ENCODE peak calls at places on chromosomes 2 and 18, in ten cellular contexts. E, P, X, N, T, K, S, R, H and M are unnamed samples.

GRCh38 chr2:160075171-160075570 is 12.8 kb upstream of the PLA2R1 start:
- DNase-seq in E (peak; percentile 39), P (no peak), X (peak; percentile 91), N (no peak), T (no peak), K (peak; percentile 86), S (peak; percentile 33), R (no peak), H (no peak), M (peak; percentile 87)

GRCh38 chr2:62217980-62218379 is 22.1 kb downstream of the B3GNT2 start:
- DNase-seq in E (no peak), P (no peak), X (peak; percentile 64), N (no peak), T (no peak), K (no peak), S (peak; percentile 76), R (no peak), H (no peak), M (no peak)

GRCh38 chr2:219736196-219736595 is 108.8 kb downstream of the SLC4A3 start:
- DNase-seq in E (peak; percentile 34), P (peak; percentile 78), X (peak; percentile 82), N (peak; percentile 37), T (no peak), K (peak; percentile 84), S (peak; percentile 81), R (peak; percentile 17), H (no peak), M (peak; percentile 76)

GRCh38 chr2:88813612-88814011 is 122.1 kb downstream of the RPIA start:
- DNase-seq in E (no peak), P (no peak), X (no peak), N (no peak), T (no peak), K (no peak), S (no peak), R (no peak), H (no peak), M (no peak)

GRCh38 chr18:70156886-70157285 is 48.6 kb downstream of the RTTN start:
- DNase-seq in E (no peak), P (no peak), X (no peak), N (no peak), T (no peak), K (no peak), S (no peak), R (no peak), H (no peak), M (no peak)

GRCh38 chr2:132438650-132439030 is 22.0 kb downstream of the GPR39 start:
- DNase-seq in E (no peak), P (no peak), X (peak; percentile 74), N (no peak), T (no peak), K (peak; percentile 98), S (peak; percentile 97), R (no peak), H (no peak), M (peak; percentile 41)

GRCh38 chr2:237862528-237862895 is 3.1 kb downstream of the RAMP1 start:
- DNase-seq in E (no peak), P (no peak), X (no peak), N (no peak), T (no peak), K (no peak), S (no peak), R (no peak), H (no peak), M (no peak)

GRCh38 chr2:235265348-235265965 is 228.4 kb upstream of the AGAP1 start:
- DNase-seq in E (no peak), P (no peak), X (no peak), N (no peak), T (no peak), K (no peak), S (no peak), R (no peak), H (no peak), M (no peak)

GRCh38 chr2:215505044-215505786 is 69.3 kb upstream of the FN1 start:
- DNase-seq in E (no peak), P (no peak), X (peak; percentile 55), N (peak; percentile 32), T (no peak), K (peak; percentile 17), S (peak; percentile 89), R (no peak), H (no peak), M (no peak)

GRCh38 chr2:223905996-223906395 is 39.1 kb downstream of the WDFY1 start:
- DNase-seq in E (no peak), P (no peak), X (no peak), N (no peak), T (no peak), K (no peak), S (no peak), R (no peak), H (no peak), M (no peak)

GRCh38 chr18:50089702-50090101 is 105.2 kb downstream of the MYO5B start:
- DNase-seq in E (no peak), P (no peak), X (no peak), N (no peak), T (no peak), K (no peak), S (no peak), R (no peak), H (no peak), M (no peak)

GRCh38 chr2:45180784-45181183 is 171.5 kb upstream of the SIX2 start:
- DNase-seq in E (no peak), P (no peak), X (peak; percentile 58), N (no peak), T (no peak), K (no peak), S (no peak), R (no peak), H (no peak), M (peak; percentile 73)

GRCh38 chr2:25339121-25339738 is 2.5 kb downstream of the DNMT3A start:
- DNase-seq in E (no peak), P (no peak), X (peak; percentile 13), N (peak; percentile 49), T (no peak), K (no peak), S (no peak), R (no peak), H (no peak), M (no peak)

GRCh38 chr2:98377569-98377968 is 31.3 kb downstream of the CNGA3 start:
- DNase-seq in E (no peak), P (no peak), X (no peak), N (no peak), T (no peak), K (no peak), S (no peak), R (no peak), H (no peak), M (no peak)

GRCh38 chr18:32920796-32921787 is 148.3 kb upstream of the KLHL14 start:
- DNase-seq in E (peak; percentile 62), P (no peak), X (peak; percentile 95), N (peak; percentile 4), T (no peak), K (peak; percentile 91), S (peak; percentile 95), R (no peak), H (no peak), M (peak; percentile 89)

GRCh38 chr2:40179801-40180200 is 272.1 kb downstream of the SLC8A1 start:
- DNase-seq in E (no peak), P (no peak), X (no peak), N (no peak), T (no peak), K (no peak), S (no peak), R (no peak), H (no peak), M (no peak)

GRCh38 chr2:135965756-135966155 is 19.7 kb downstream of the DARS1 start:
- DNase-seq in E (no peak), P (peak; percentile 50), X (no peak), N (no peak), T (no peak), K (no peak), S (no peak), R (no peak), H (no peak), M (no peak)

GRCh38 chr2:203909946-203910476 is 26.6 kb upstream of the ICOS start:
- DNase-seq in E (no peak), P (no peak), X (no peak), N (no peak), T (no peak), K (no peak), S (no peak), R (no peak), H (no peak), M (peak; percentile 54)

GRCh38 chr2:68185541-68186164 is 28.0 kb downstream of the PNO1 start:
- DNase-seq in E (no peak), P (no peak), X (peak; percentile 56), N (peak; percentile 19), T (no peak), K (peak; percentile 47), S (peak; percentile 34), R (peak; percentile 3), H (peak; percentile 71), M (peak; percentile 32)

GRCh38 chr18:78720456-78721250 is 259.0 kb upstream of the SALL3 start:
- DNase-seq in E (no peak), P (no peak), X (no peak), N (no peak), T (no peak), K (no peak), S (no peak), R (no peak), H (no peak), M (no peak)

GRCh38 chr2:187360286-187360685 is 87.8 kb downstream of the CALCRL start:
- DNase-seq in E (peak; percentile 47), P (no peak), X (no peak), N (no peak), T (no peak), K (no peak), S (no peak), R (no peak), H (no peak), M (no peak)

GRCh38 chr2:96977631-96978195 is 8.7 kb downstream of the FAM178B start:
- DNase-seq in E (no peak), P (no peak), X (peak; percentile 23), N (no peak), T (no peak), K (peak; percentile 90), S (peak; percentile 79), R (no peak), H (no peak), M (peak; percentile 23)

GRCh38 chr2:106572541-106573148 is 85.5 kb downstream of the CD8B2 start:
- DNase-seq in E (no peak), P (no peak), X (no peak), N (no peak), T (no peak), K (peak; percentile 7), S (no peak), R (no peak), H (peak; percentile 30), M (no peak)

GRCh38 chr2:11835403-11835802 is 89.0 kb downstream of the LPIN1 start:
- DNase-seq in E (no peak), P (peak; percentile 14), X (no peak), N (no peak), T (no peak), K (peak; percentile 10), S (no peak), R (no peak), H (no peak), M (peak; percentile 9)

GRCh38 chr2:69271831-69272257 is 115.2 kb downstream of the GFPT1 start:
- DNase-seq in E (no peak), P (no peak), X (peak; percentile 68), N (peak; percentile 30), T (no peak), K (no peak), S (peak; percentile 77), R (no peak), H (no peak), M (peak; percentile 34)

GRCh38 chr2:162390801-162391200 is 46.9 kb downstream of the GCA start:
- DNase-seq in E (no peak), P (peak; percentile 11), X (no peak), N (no peak), T (no peak), K (no peak), S (no peak), R (no peak), H (no peak), M (no peak)

GRCh38 chr18:79522451-79523220 is 126.9 kb downstream of the NFATC1 start:
- DNase-seq in E (no peak), P (no peak), X (no peak), N (no peak), T (no peak), K (no peak), S (no peak), R (no peak), H (peak; percentile 70), M (no peak)

GRCh38 chr2:100819365-100820345 is at the start of gene NPAS2:
- DNase-seq in E (no peak), P (no peak), X (peak; percentile 65), N (peak; percentile 52), T (no peak), K (no peak), S (peak; percentile 46), R (no peak), H (peak; percentile 24), M (peak; percentile 49)